ENCODE peak calls at places on chromosomes 6 and 20, in five cellular contexts. Z is MM.1S, A is PC-3, K is SK-N-SH, I is GM23338. W is an unnamed sample.
A peak's percentile ranks its signal among the peaks of the same experiment; 100 is the strongest.

GRCh38 chr6:43081043-43081442 is 4.9 kb downstream of the PTK7 start:
- DNase-seq in Z (no peak), A (no peak), K (no peak), I (no peak), W (no peak)

GRCh38 chr6:12331951-12332749 is 42.0 kb downstream of the EDN1 start:
- DNase-seq in Z (no peak), A (peak; percentile 53), K (no peak), I (no peak), W (peak; percentile 59)

GRCh38 chr6:75524322-75524972 is 30.8 kb upstream of the FILIP1 start:
- DNase-seq in Z (no peak), A (peak; percentile 88), K (no peak), I (peak; percentile 1), W (peak; percentile 79)

GRCh38 chr20:32013326-32013725 is 3.1 kb downstream of the CCM2L start:
- DNase-seq in Z (no peak), A (no peak), K (no peak), I (no peak), W (no peak)

GRCh38 chr20:17969884-17970409 is 1.1 kb downstream of the MGME1 start:
- DNase-seq in Z (peak; percentile 77), A (peak; percentile 64), K (no peak), I (peak; percentile 39), W (peak; percentile 76)

GRCh38 chr20:41205313-41205712 is 68.0 kb downstream of the PLCG1 start:
- DNase-seq in Z (no peak), A (no peak), K (no peak), I (no peak), W (no peak)

GRCh38 chr20:1266167-1266973 is at the start of gene SNPH:
- DNase-seq in Z (peak; percentile 78), A (peak; percentile 84), K (peak; percentile 85), I (peak; percentile 85), W (peak; percentile 87)

GRCh38 chr6:157225575-157225995 is 97.7 kb downstream of the TMEM242 start:
- DNase-seq in Z (no peak), A (no peak), K (no peak), I (no peak), W (peak; percentile 28)

GRCh38 chr6:44629636-44630035 is 242.1 kb downstream of the CDC5L start:
- DNase-seq in Z (no peak), A (no peak), K (no peak), I (no peak), W (no peak)

GRCh38 chr6:133811557-133811956 is 77.4 kb upstream of the TCF21 start:
- DNase-seq in Z (no peak), A (no peak), K (no peak), I (no peak), W (no peak)

GRCh38 chr6:129440691-129441090 is 269.3 kb downstream of the ARHGAP18 start:
- DNase-seq in Z (no peak), A (no peak), K (no peak), I (peak; percentile 55), W (no peak)

GRCh38 chr20:38256966-38257365 is 3.6 kb downstream of the KIAA1755 start:
- DNase-seq in Z (no peak), A (no peak), K (no peak), I (no peak), W (no peak)
- H3K9me2 ChIP-seq in Z (no peaks in the 10 kb centered on the region), A (no peaks in the 10 kb centered on the region), K (no peaks in the 10 kb centered on the region), I (no peaks in the 10 kb centered on the region), W (no peaks in the 10 kb centered on the region)

DNA sequence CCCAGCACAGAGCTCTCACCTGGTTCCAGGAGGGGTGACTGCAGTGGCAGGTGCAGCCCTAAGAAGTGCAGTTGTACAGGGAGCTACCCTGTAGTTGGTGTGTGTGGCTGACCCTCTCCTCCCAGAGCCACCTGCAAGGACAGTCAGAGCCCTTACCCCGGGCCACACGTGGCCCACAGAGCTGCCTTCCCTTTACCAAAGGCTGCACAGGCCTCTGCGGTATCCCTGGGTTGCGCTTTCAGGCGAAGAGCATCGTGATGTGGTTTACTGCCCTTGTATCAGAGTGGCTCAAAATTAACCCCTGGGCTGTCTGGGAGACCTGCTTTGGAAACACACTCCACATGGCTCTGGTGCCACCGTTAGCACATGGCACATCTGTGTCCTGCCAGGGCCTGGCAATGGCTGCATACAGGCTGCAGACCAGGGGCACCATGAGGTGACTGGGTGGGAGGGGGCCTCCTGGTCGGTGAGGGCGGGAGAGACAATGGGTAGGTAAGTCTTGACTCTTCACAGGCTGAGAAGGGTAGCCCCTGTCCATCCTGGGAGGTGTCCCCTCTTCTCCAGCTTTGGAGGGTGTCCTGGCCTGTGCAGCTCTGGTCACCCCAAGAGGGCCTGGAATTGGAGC is 81.5 kb downstream of the CDH4 start:
- DNase-seq in Z (no peak), A (no peak), K (no peak), I (no peak), W (no peak)
- H3F3A ChIP-seq in Z (no peaks in the 10 kb centered on the region), A (no peaks in the 10 kb centered on the region), K (no peaks in the 10 kb centered on the region), I (no peaks in the 10 kb centered on the region), W (no peaks in the 10 kb centered on the region)

GRCh38 chr6:107098436-107099307 is 16.6 kb downstream of the BEND3 start:
- DNase-seq in Z (no peak), A (no peak), K (no peak), I (no peak), W (no peak)
- H3K9me2 ChIP-seq in Z (no peaks in the 10 kb centered on the region), A (no peaks in the 10 kb centered on the region), K (no peaks in the 10 kb centered on the region), I (peaks cover 4% of the 10 kb centered on the region), W (no peaks in the 10 kb centered on the region)

GRCh38 chr20:47573586-47573985 is 71.9 kb downstream of the NCOA3 start:
- DNase-seq in Z (no peak), A (no peak), K (no peak), I (peak; percentile 25), W (no peak)

GRCh38 chr20:47572105-47572729 is 70.5 kb downstream of the NCOA3 start:
- DNase-seq in Z (no peak), A (no peak), K (no peak), I (no peak), W (no peak)

GRCh38 chr20:47576516-47577033 is 74.9 kb downstream of the NCOA3 start:
- DNase-seq in Z (peak; percentile 71), A (peak; percentile 93), K (peak; percentile 72), I (peak; percentile 54), W (peak; percentile 74)

GRCh38 chr20:47577271-47577670 is 75.6 kb downstream of the NCOA3 start:
- DNase-seq in Z (no peak), A (no peak), K (no peak), I (no peak), W (no peak)

DNA sequence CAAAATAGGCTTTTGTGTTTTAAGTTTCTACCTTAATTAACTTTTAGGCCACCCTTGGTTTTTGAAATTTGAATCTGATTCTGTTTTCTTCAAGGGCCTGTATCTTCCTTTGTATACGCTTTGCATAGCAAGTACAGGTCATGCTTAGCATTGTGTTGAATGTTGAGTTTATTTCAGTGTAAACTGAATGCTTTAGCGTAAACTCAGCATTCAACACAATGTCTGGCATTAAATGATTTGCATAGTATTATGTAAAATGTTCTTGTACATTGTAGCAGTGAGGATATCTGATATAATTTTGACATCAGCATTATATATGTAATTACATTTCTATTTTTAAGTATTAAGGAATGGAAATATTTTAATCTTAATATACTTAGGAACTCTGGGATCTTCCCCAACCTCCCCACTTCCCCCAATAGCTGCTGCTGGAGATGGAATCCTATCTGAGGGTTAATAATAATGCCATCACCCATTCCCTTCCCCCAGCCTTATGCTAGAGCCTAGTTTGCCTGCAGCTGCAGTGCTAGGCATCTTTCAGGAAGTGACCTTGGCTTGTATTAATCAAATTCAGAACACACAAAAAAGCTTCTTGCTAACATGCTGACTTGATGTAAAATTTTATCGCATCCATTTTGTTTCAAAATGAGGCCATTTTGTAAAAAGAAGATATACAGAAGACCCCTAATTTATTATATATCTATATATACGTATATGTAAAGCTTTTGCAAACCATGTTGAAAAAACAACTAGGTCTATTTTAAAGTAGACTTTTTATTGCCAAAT is 73.1 kb downstream of the NCOA3 start:
- DNase-seq in Z (peak; percentile 60), A (peak; percentile 26), K (peak; percentile 62), I (peak; percentile 13), W (no peak)
- H3F3A ChIP-seq in Z (peaks cover 10% of the 10 kb centered on the region), A (no peaks in the 10 kb centered on the region), K (peaks cover 11% of the 10 kb centered on the region), I (peaks cover 4% of the 10 kb centered on the region), W (peaks cover 19% of the 10 kb centered on the region)

GRCh38 chr6:87164506-87164905 is 9.1 kb downstream of the ZNF292 start:
- DNase-seq in Z (no peak), A (no peak), K (no peak), I (no peak), W (no peak)
- H3K9me2 ChIP-seq in Z (no peaks in the 10 kb centered on the region), A (no peaks in the 10 kb centered on the region), K (no peaks in the 10 kb centered on the region), I (no peaks in the 10 kb centered on the region), W (no peaks in the 10 kb centered on the region)

GRCh38 chr20:47493175-47493953 is 8.3 kb upstream of the NCOA3 start:
- DNase-seq in Z (peak; percentile 55), A (peak; percentile 93), K (peak; percentile 52), I (no peak), W (peak; percentile 76)
- H3F3A ChIP-seq in Z (peaks cover 24% of the 10 kb centered on the region), A (no peaks in the 10 kb centered on the region), K (no peaks in the 10 kb centered on the region), I (no peaks in the 10 kb centered on the region), W (peaks cover 20% of the 10 kb centered on the region)

DNA sequence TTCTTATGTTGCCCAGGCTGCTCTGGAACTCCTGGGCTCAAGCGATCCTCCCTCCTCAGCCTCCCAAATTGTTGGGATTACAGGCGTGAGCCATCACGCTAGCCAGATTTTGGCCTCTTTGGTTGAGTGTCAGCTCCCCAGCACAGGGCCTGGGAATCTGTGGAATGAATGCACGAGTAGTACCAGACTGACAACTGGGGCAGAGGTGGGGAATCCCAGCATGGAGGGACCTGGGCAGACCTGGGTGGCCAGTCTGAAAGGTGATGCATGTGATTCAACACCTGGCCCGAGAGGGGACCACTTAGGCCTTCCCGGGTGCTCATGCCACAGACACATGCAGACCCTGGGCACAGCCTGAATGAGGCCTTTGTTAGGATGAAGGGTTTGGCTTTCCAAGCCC is 19.0 kb upstream of the TFAP2C start:
- DNase-seq in Z (no peak), A (no peak), K (no peak), I (no peak), W (no peak)
- H3K9me2 ChIP-seq in Z (no peaks in the 10 kb centered on the region), A (no peaks in the 10 kb centered on the region), K (no peaks in the 10 kb centered on the region), I (no peaks in the 10 kb centered on the region), W (no peaks in the 10 kb centered on the region)

GRCh38 chr6:90296346-90297123 is at the start of gene BACH2:
- DNase-seq in Z (peak; percentile 93), A (peak; percentile 84), K (peak; percentile 88), I (peak; percentile 97), W (peak; percentile 93)
- H3F3A ChIP-seq in Z (peaks cover 11% of the 10 kb centered on the region), A (no peaks in the 10 kb centered on the region), K (peaks cover 5% of the 10 kb centered on the region), I (peaks cover 6% of the 10 kb centered on the region), W (no peaks in the 10 kb centered on the region)